ENCODE peak calls at places on chromosomes 11 and 22, in four cellular contexts. K is AG04450, J is fibroblast of the aortic adventitia, W is fibroblast of pulmonary artery. T is an unnamed sample.
A peak's percentile ranks its signal among the peaks of the same experiment; 100 is the strongest.

GRCh38 chr11:120131941-120132644 is 5.8 kb downstream of the TRIM29 start:
- DNase-seq in K (no peak), J (no peak), W (no peak), T (no peak)

GRCh38 chr11:95734009-95734572 is 55.5 kb downstream of the FAM76B start:
- DNase-seq in K (no peak), J (no peak), W (no peak), T (no peak)

GRCh38 chr22:20183101-20183500 is 32.2 kb upstream of the CCDC188 start:
- DNase-seq in K (no peak), J (no peak), W (no peak), T (no peak)

GRCh38 chr11:70404244-70404643 is 5.9 kb downstream of the CTTN start:
- DNase-seq in K (no peak), J (no peak), W (no peak), T (no peak)

GRCh38 chr11:5624489-5625278 is at the start of gene TRIM34:
- DNase-seq in K (no peak), J (peak; percentile 74), W (peak; percentile 69), T (peak; percentile 29)

GRCh38 chr11:76606102-76606793 is 64.3 kb downstream of the LRRC32 start:
- DNase-seq in K (no peak), J (peak; percentile 52), W (peak; percentile 63), T (no peak)

GRCh38 chr11:35216962-35217667 is 78.1 kb downstream of the CD44 start:
- DNase-seq in K (no peak), J (no peak), W (no peak), T (no peak)

GRCh38 chr11:57800444-57801184 is 39.0 kb downstream of the CTNND1 start:
- DNase-seq in K (peak; percentile 34), J (peak; percentile 81), W (peak; percentile 84), T (peak; percentile 45)

GRCh38 chr22:42993651-42994275 is 21.2 kb downstream of the PACSIN2 start:
- DNase-seq in K (no peak), J (peak; percentile 76), W (peak; percentile 63), T (no peak)

GRCh38 chr22:42786606-42787356 is 66.1 kb upstream of the A4GALT start:
- DNase-seq in K (no peak), J (no peak), W (no peak), T (no peak)

GRCh38 chr11:101949846-101950245 is 33.5 kb upstream of the ANGPTL5 start:
- DNase-seq in K (no peak), J (no peak), W (no peak), T (no peak)

GRCh38 chr11:61698173-61698965 is 18.2 kb downstream of the DAGLA start:
- DNase-seq in K (no peak), J (no peak), W (no peak), T (no peak)

GRCh38 chr22:39917776-39918493 is 17.1 kb downstream of the GRAP2 start:
- DNase-seq in K (no peak), J (peak; percentile 30), W (peak; percentile 25), T (no peak)

GRCh38 chr11:19604679-19605375 is 107.8 kb upstream of the NAV2 start:
- DNase-seq in K (no peak), J (peak; percentile 43), W (no peak), T (no peak)

GRCh38 chr22:31440681-31441080 is 41.3 kb downstream of the DRG1 start:
- DNase-seq in K (no peak), J (no peak), W (no peak), T (no peak)

GRCh38 chr11:1307998-1308744 is 1.3 kb downstream of the TOLLIP start:
- DNase-seq in K (no peak), J (peak; percentile 52), W (no peak), T (no peak)

GRCh38 chr11:27012254-27012921 is 18.5 kb downstream of the FIBIN start:
- DNase-seq in K (peak; percentile 64), J (peak; percentile 78), W (peak; percentile 79), T (peak; percentile 62)

GRCh38 chr22:40486962-40487602 is 116.7 kb downstream of the SGSM3 start:
- DNase-seq in K (no peak), J (no peak), W (no peak), T (no peak)

GRCh38 chr11:3880724-3881123 is 25.3 kb downstream of the STIM1 start:
- DNase-seq in K (no peak), J (peak; percentile 45), W (peak; percentile 38), T (no peak)

GRCh38 chr11:17575431-17576425 is 28.7 kb downstream of the OTOG start:
- DNase-seq in K (no peak), J (no peak), W (no peak), T (no peak)

GRCh38 chr22:29244785-29245625 is 22.8 kb downstream of the RHBDD3 start:
- DNase-seq in K (no peak), J (no peak), W (no peak), T (no peak)

GRCh38 chr22:20227363-20227762 is 40.8 kb downstream of the RTN4R start:
- DNase-seq in K (no peak), J (no peak), W (no peak), T (no peak)

GRCh38 chr11:3193373-3194015 is 25.1 kb downstream of the MRGPRG start:
- DNase-seq in K (no peak), J (no peak), W (no peak), T (no peak)

GRCh38 chr11:86559311-86559945 is 113.0 kb downstream of the ME3 start:
- DNase-seq in K (no peak), J (peak; percentile 94), W (peak; percentile 95), T (no peak)

GRCh38 chr11:123562166-123562565 is 92.3 kb downstream of the SCN3B start:
- DNase-seq in K (no peak), J (no peak), W (no peak), T (no peak)

GRCh38 chr11:79982185-79982584 is 541.4 kb upstream of the TENM4 start:
- DNase-seq in K (no peak), J (no peak), W (no peak), T (no peak)

DNA sequence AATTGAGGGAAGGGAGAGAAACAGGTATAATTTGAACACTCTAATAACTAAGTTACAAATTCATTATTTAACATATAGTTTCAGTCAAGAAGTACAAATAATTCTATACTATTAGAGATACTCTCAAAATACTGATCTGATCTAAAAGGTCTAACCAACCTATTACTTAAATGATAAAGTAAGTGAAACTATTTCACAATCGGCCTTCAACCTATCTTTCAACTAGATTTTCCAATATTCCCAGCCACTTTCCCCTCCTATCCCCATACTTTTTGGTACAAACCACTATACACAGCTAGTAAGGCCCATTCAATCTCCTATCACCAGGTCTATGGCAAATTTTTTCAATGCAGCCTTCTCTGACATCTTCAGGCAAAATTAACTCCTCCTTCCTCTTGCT is 106.7 kb downstream of the SIK3 start:
- DNase-seq in K (no peak), J (no peak), W (no peak), T (no peak)
- TF ChIP-seq CTCF in K (no peak), J (no peak), W (no peak), T (no peak)

GRCh38 chr11:12746593-12747097 is 72.4 kb downstream of the TEAD1 start:
- DNase-seq in K (peak; percentile 84), J (peak; percentile 78), W (peak; percentile 93), T (peak; percentile 83)
- H3K4me3 ChIP-seq in K (no peak overlapping the region), J (no peak overlapping the region), W (no peak overlapping the region), T (no peak overlapping the region)

GRCh38 chr11:117315285-117316196 is 515 bp downstream of the BACE1 start:
- DNase-seq in K (no peak), J (no peak), W (no peak), T (no peak)

GRCh38 chr11:117313828-117314768 is 2.0 kb downstream of the BACE1 start:
- DNase-seq in K (no peak), J (no peak), W (no peak), T (no peak)

GRCh38 chr11:117318738-117319137 is 2.7 kb upstream of the BACE1 start:
- DNase-seq in K (no peak), J (no peak), W (no peak), T (no peak)

GRCh38 chr11:117314840-117315239 is 1.2 kb downstream of the BACE1 start:
- DNase-seq in K (no peak), J (no peak), W (no peak), T (no peak)

DNA sequence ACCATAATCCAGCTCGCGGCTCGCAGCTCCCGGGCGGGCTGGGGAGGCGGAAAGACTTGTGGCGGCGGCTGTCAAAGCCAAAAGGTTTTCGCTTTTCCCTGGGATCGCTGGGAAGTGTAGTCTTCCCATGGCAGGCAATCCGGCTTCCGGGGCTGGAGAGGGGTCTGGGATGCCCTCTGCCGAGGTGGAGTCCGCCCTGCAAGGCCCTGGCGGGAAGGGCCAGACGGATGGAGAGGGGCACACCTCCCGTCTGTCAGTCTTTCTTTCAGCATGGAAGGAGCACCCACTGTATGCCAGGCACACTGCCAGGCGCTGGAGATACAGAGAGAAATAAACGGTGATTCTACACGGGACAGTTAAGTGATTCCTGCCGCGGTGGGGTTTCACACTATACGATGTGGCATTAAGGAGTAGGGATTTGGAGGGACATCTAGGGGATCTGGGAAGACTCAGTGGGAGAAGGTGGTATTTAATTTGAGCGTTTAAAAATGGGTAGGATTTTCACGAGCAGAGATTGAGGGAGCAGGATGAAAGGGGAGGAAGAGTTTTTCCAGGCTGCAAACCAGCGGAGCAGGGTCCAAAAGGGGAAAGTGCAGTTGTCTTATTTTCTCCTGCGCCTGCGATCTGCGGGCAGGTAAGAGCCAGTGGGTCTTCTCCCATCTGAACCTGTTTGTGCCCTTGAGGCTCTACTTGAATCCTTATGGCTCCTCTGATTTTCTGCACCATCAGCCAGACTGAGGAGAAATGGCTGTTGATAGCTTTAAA is at the start of gene BACE1:
- DNase-seq in K (peak; percentile 59), J (peak; percentile 84), W (peak; percentile 86), T (peak; percentile 66)
- TF ChIP-seq CTCF in K (peak; percentile 67), J (peak; percentile 75), W (peak; percentile 51), T (peak; percentile 52)

GRCh38 chr22:38901111-38901641 is 29.2 kb upstream of the CBX6 start:
- DNase-seq in K (no peak), J (no peak), W (no peak), T (no peak)
- H3K4me3 ChIP-seq in K (no peak overlapping the region), J (no peak overlapping the region), W (no peak overlapping the region), T (no peak overlapping the region)

GRCh38 chr11:64848779-64849599 is 4.5 kb upstream of the CDC42BPG start:
- DNase-seq in K (no peak), J (no peak), W (no peak), T (no peak)
- TF ChIP-seq CTCF in K (no peak), J (no peak), W (no peak), T (peak; percentile 34)

GRCh38 chr11:74444173-74444832 is 23.0 kb downstream of the KCNE3 start:
- DNase-seq in K (no peak), J (no peak), W (no peak), T (no peak)
- H3K4me3 ChIP-seq in K (no peak overlapping the region), J (no peak overlapping the region), W (no peak overlapping the region), T (no peak overlapping the region)

GRCh38 chr11:128804481-128804880 is 62.6 kb downstream of the KCNJ1 start:
- DNase-seq in K (no peak), J (peak; percentile 23), W (peak; percentile 55), T (peak; percentile 36)

GRCh38 chr11:128803440-128803839 is 63.7 kb downstream of the KCNJ1 start:
- DNase-seq in K (no peak), J (no peak), W (peak; percentile 29), T (no peak)

GRCh38 chr11:128800871-128801417 is 66.2 kb downstream of the KCNJ1 start:
- DNase-seq in K (no peak), J (no peak), W (no peak), T (no peak)

GRCh38 chr11:128806496-128807261 is 60.4 kb downstream of the KCNJ1 start:
- DNase-seq in K (no peak), J (no peak), W (no peak), T (no peak)

GRCh38 chr11:128802358-128802981 is 64.6 kb downstream of the KCNJ1 start:
- DNase-seq in K (no peak), J (peak; percentile 42), W (peak; percentile 42), T (no peak)
- TF ChIP-seq CTCF in K (peak; percentile 48), J (peak; percentile 54), W (peak; percentile 49), T (peak; percentile 65)

T was measured in astrocyte of the cerebellum.